ENCODE peak calls at places on chromosomes 3 and 15, in six cellular contexts. O is NCI-H774; X is stimulated activated CD4-positive, alpha-beta T cell treated with anti-CD3 and anti-CD28 coated beads, Interleukin-15, amount 100 ng/mL, for 1 hour; G is COR-L47; T is NCI-H1092 treated with DMSO at 0.1 percent for 48 hours; M is IMR-90. K is an unnamed sample.

GRCh38 chr3:54950391-54951003 is 22.6 kb upstream of the LRTM1 start:
- DNase-seq in O (no peak), X (no peak), G (no peak), T (no peak), M (no peak), K (no peak)

GRCh38 chr3:36823806-36824205 is 59.5 kb upstream of the DCLK3 start:
- DNase-seq in O (no peak), X (no peak), G (no peak), T (no peak), M (no peak), K (no peak)

GRCh38 chr15:100060276-100060926 is 281.4 kb downstream of the ADAMTS17 start:
- DNase-seq in O (no peak), X (no peak), G (peak), T (peak), M (peak), K (peak)

GRCh38 chr15:23866832-23867231 is 179.7 kb upstream of the NDN start:
- DNase-seq in O (peak), X (no peak), G (no peak), T (no peak), M (no peak), K (peak)

GRCh38 chr3:23646201-23646955 is 159.4 kb upstream of the UBE2E1 start:
- DNase-seq in O (no peak), X (no peak), G (no peak), T (no peak), M (no peak), K (no peak)

GRCh38 chr3:172155880-172156279 is 116.5 kb downstream of the FNDC3B start:
- DNase-seq in O (no peak), X (no peak), G (no peak), T (no peak), M (no peak), K (no peak)

GRCh38 chr3:126538966-126539365 is 15.0 kb downstream of the CHST13 start:
- DNase-seq in O (no peak), X (no peak), G (no peak), T (no peak), M (no peak), K (no peak)

GRCh38 chr3:52896613-52897012 is 735 bp downstream of the STIMATE start:
- DNase-seq in O (no peak), X (no peak), G (no peak), T (no peak), M (no peak), K (no peak)